ENCODE peak calls at places on chromosomes 12 and 14, in seven cellular contexts. I is A549; X is body of pancreas; Q is hepatocyte; F is colonic mucosa; U is osteoblast; C is CD8-positive, alpha-beta T cell. L is an unnamed sample.

GRCh38 chr12:130120012-130120805 is 42.1 kb upstream of the FZD10 start:
- DNase-seq in C (no peak), U (peak; percentile 35), X (no peak), I (no peak), Q (no peak), F (no peak), L (no peak)

GRCh38 chr14:38110258-38110657 is 97.4 kb upstream of the SSTR1 start:
- DNase-seq in I (no peak), C (no peak), U (no peak), Q (no peak), X (no peak), F (no peak), L (no peak)

GRCh38 chr14:88085736-88086135 is 80.8 kb downstream of the GPR65 start:
- DNase-seq in X (no peak), F (no peak), Q (no peak), U (no peak), C (no peak), I (no peak), L (no peak)

GRCh38 chr12:15597125-15597830 is 191.9 kb downstream of the EPS8 start:
- DNase-seq in X (no peak), F (no peak), U (no peak), C (no peak), Q (no peak), I (no peak), L (no peak)

GRCh38 chr14:53153702-53154112 is 584 bp upstream of the DDHD1 start:
- DNase-seq in Q (no peak), F (no peak), U (no peak), C (no peak), X (no peak), I (no peak), L (no peak)

GRCh38 chr12:75825686-75826085 is 205.9 kb downstream of the PHLDA1 start:
- DNase-seq in F (no peak), I (no peak), U (no peak), C (no peak), Q (no peak), X (no peak), L (no peak)

GRCh38 chr12:7806863-7807487 is 17.8 kb downstream of the NANOG start:
- DNase-seq in Q (peak; percentile 87), F (peak; percentile 69), X (peak; percentile 80), I (peak; percentile 78), U (peak; percentile 83), C (peak; percentile 43), L (peak; percentile 98)

GRCh38 chr12:64099430-64099829 is 122.7 kb downstream of the KICS2 start:
- DNase-seq in X (no peak), I (peak; percentile 35), C (no peak), U (peak; percentile 80), F (no peak), Q (no peak), L (no peak)

GRCh38 chr12:19234991-19235876 is 105.7 kb downstream of the PLEKHA5 start:
- DNase-seq in C (no peak), F (no peak), X (no peak), I (no peak), U (no peak), Q (no peak), L (no peak)

GRCh38 chr14:61252354-61253063 is 28.6 kb downstream of the TMEM30B start:
- DNase-seq in F (peak; percentile 66), C (peak; percentile 32), I (peak; percentile 88), Q (peak; percentile 91), X (peak; percentile 80), U (peak; percentile 81), L (peak; percentile 92)

GRCh38 chr12:9947674-9948073 is 15.5 kb upstream of the CLEC2A start:
- DNase-seq in I (no peak), C (no peak), F (no peak), Q (no peak), X (no peak), U (no peak), L (no peak)

GRCh38 chr14:80764921-80765507 is 176.5 kb downstream of the CEP128 start:
- DNase-seq in Q (no peak), I (no peak), U (no peak), X (no peak), C (no peak), F (no peak), L (no peak)

GRCh38 chr14:105013150-105013787 is 7.6 kb downstream of the CDCA4 start:
- DNase-seq in F (no peak), C (no peak), X (peak; percentile 35), U (peak; percentile 89), I (no peak), Q (no peak), L (no peak)

GRCh38 chr14:59254146-59254910 is 65.9 kb downstream of the DAAM1 start:
- DNase-seq in C (no peak), I (peak; percentile 68), X (peak; percentile 83), F (peak; percentile 68), U (peak; percentile 90), Q (peak; percentile 67), L (peak; percentile 55)

GRCh38 chr12:109637341-109637740 is 63.7 kb downstream of the MVK start:
- DNase-seq in C (no peak), Q (no peak), X (no peak), U (no peak), I (no peak), F (no peak), L (no peak)

GRCh38 chr12:121379945-121380344 is 20.0 kb upstream of the RNF34 start:
- DNase-seq in I (no peak), X (no peak), U (no peak), F (no peak), C (no peak), Q (no peak), L (no peak)

GRCh38 chr12:119869720-119870119 is 7.4 kb downstream of the CIT start:
- DNase-seq in F (no peak), X (no peak), Q (no peak), C (no peak), I (peak; percentile 77), U (peak; percentile 93), L (peak; percentile 22)

GRCh38 chr12:4450551-4451112 is 5.0 kb upstream of the FGF6 start:
- DNase-seq in X (no peak), I (no peak), F (no peak), C (no peak), U (peak; percentile 46), Q (no peak), L (peak; percentile 86)

GRCh38 chr14:104794641-104795467 is 694 bp downstream of the AKT1 start:
- DNase-seq in F (peak; percentile 58), U (peak; percentile 99), I (no peak), C (no peak), X (peak; percentile 57), Q (peak; percentile 60), L (peak; percentile 76)

GRCh38 chr12:64001439-64001838 is 156.9 kb downstream of the SRGAP1 start:
- DNase-seq in F (no peak), X (no peak), U (no peak), Q (no peak), C (no peak), I (no peak), L (no peak)

GRCh38 chr14:75859746-75860145 is 122.0 kb downstream of the TGFB3 start:
- DNase-seq in U (no peak), I (no peak), Q (no peak), X (no peak), F (no peak), C (no peak), L (no peak)
- H3K27ac ChIP-seq in U (no peak overlapping the region), I (no peak overlapping the region), Q (peak overlapping the region; percentile 41), X (no peak overlapping the region), F (no peak overlapping the region), C (no peak overlapping the region), L (no peak overlapping the region)

GRCh38 chr12:88951860-88952483 is 371.7 kb upstream of the KITLG start:
- DNase-seq in C (no peak), Q (no peak), I (no peak), U (no peak), X (no peak), F (no peak), L (peak; percentile 74)
- H3K27ac ChIP-seq in C (no peak overlapping the region), Q (peak overlapping the region; percentile 46), I (peak overlapping the region; percentile 16), U (no peak overlapping the region), X (no peak overlapping the region), F (no peak overlapping the region), L (peak overlapping the region; percentile 3)

DNA sequence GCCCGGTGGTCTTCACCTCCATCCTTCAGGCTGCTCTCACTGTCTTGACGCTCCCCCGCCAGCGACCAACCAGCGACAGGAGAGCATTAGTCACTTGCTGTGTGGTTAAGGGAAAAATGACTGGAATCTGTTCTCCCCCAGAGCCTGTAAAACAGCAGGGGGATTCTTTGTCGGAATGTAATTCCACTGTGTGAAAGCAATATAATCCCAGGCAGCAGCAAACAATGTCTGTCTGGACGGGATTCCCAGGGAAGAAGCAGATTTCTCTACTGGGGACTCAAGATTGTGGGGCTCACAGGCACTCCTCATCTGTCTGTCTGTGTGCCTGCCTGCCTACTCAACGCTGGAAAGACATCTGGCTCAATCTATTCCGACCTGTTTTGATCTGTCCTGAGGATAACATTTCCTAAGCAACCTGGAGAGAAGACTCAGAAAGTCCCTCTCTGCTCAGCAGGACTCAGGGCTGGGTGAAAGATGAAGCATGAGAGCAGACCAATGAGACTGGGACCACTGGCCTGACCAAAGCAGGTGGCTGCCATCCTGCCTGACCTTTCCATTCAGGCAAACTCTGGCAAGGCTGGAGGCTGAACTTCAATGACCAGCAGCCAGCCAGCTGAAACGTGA is 54.6 kb downstream of the NUAK1 start:
- DNase-seq in U (peak; percentile 90), F (no peak), I (peak; percentile 71), C (no peak), Q (no peak), X (no peak), L (peak; percentile 94)
- H3K27ac ChIP-seq in U (peak overlapping the region; percentile 86), F (no peak overlapping the region), I (peak overlapping the region; percentile 73), C (no peak overlapping the region), Q (no peak overlapping the region), X (no peak overlapping the region), L (peak overlapping the region; percentile 98)

DNA sequence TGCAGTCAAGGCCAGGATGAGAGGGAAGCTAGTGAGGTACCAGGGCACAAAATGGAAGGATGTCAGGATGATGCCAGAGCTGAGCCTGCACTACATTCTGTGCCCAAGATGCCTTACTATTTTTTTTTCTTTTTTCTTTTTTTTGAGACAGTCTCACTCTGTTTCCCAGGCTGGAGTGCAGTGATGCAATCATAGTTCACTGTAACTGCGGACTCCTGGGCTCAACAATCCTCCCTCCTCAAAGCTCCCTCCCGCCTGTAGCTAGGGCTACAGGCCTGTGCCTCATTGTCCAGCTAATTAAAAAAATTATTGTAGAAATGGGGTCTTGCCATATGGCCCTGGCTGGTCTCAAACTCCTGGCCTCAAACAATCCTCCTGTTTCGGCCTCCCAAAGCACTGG is 26.6 kb downstream of the TNFAIP2 start:
- DNase-seq in U (no peak), I (no peak), Q (no peak), X (no peak), F (no peak), C (no peak), L (no peak)
- H3K27ac ChIP-seq in U (no peak overlapping the region), I (no peak overlapping the region), Q (no peak overlapping the region), X (no peak overlapping the region), F (no peak overlapping the region), C (no peak overlapping the region), L (no peak overlapping the region)

DNA sequence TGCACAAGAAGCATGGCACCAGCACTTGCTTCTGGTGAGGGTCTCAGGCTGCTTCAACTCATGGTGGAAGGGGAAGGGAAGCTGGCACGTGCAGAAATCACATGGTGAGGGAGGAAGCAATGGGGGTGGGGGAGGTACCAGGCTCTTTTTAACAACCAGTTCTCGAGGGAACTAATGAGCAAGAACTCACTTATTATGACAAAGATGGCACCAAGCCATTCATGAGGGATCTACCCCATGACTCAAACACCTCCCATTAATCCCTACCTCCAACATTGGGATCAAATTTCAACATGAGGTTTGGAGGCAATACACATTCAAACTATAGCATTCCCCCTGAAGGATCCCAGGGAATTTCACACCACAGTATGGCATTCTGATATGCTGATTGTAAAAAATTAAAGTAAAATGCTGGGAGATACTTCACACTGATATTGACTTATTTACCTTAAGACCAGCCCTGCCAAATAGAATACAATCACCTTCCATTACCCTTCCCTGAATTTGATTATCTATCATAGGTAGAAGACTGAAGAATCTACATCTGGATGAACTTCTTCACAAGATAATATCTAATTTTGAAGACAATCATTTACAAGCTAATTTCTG is 201.7 kb upstream of the PLXNC1 start:
- DNase-seq in U (no peak), F (no peak), X (no peak), Q (no peak), I (no peak), C (no peak), L (peak; percentile 66)
- H3K27ac ChIP-seq in U (peak overlapping the region; percentile 13), F (no peak overlapping the region), X (no peak overlapping the region), Q (no peak overlapping the region), I (no peak overlapping the region), C (no peak overlapping the region), L (no peak overlapping the region)

L was measured in endodermal cell.